ENCODE peak calls at places on chromosomes 11 and 22, in four cellular contexts. C, Z, V and A are unnamed samples.

GRCh38 chr22:49541451-49542230 is 286.0 kb downstream of the BRD1 start:
- DNase-seq in Z (no peak), V (no peak), C (peak; percentile 61), A (peak; percentile 32)

GRCh38 chr11:133403900-133404299 is 128.4 kb downstream of the OPCML start:
- DNase-seq in Z (no peak), V (no peak), C (no peak), A (no peak)

GRCh38 chr11:30789270-30789669 is 203.1 kb upstream of the MPPED2 start:
- DNase-seq in C (no peak), Z (no peak), V (no peak), A (no peak)

GRCh38 chr11:70028147-70028855 is 49.8 kb upstream of the ANO1 start:
- DNase-seq in C (no peak), V (no peak), Z (no peak), A (no peak)

GRCh38 chr11:3223932-3224729 is 5.5 kb upstream of the MRGPRG start:
- DNase-seq in Z (no peak), C (no peak), V (no peak), A (no peak)

GRCh38 chr11:43919852-43920597 is 22.4 kb upstream of the C11orf96 start:
- DNase-seq in Z (no peak), V (no peak), C (no peak), A (no peak)

GRCh38 chr11:97364047-97364446 is 974.2 kb downstream of the JRKL start:
- DNase-seq in V (no peak), Z (no peak), C (no peak), A (no peak)

GRCh38 chr11:23124996-23125395 is 264.7 kb upstream of the CCDC179 start:
- DNase-seq in V (no peak), C (no peak), Z (no peak), A (no peak)

GRCh38 chr11:2768471-2769408 is 68.9 kb upstream of the KCNQ1OT1 start:
- DNase-seq in Z (no peak), V (no peak), C (peak; percentile 50), A (peak; percentile 30)

GRCh38 chr11:69588270-69588669 is 52.7 kb upstream of the CCND1 start:
- DNase-seq in V (no peak), Z (no peak), C (no peak), A (no peak)

GRCh38 chr11:114291381-114291780 is 4.8 kb upstream of the NNMT start:
- DNase-seq in V (no peak), C (no peak), Z (no peak), A (no peak)

GRCh38 chr11:101583180-101584128 is at the start of gene TRPC6:
- DNase-seq in C (peak; percentile 71), V (no peak), Z (no peak), A (peak; percentile 43)

GRCh38 chr22:38257650-38258246 is 15.1 kb downstream of the TMEM184B start:
- DNase-seq in Z (no peak), V (no peak), C (no peak), A (no peak)

GRCh38 chr11:119759747-119760412 is 30.9 kb upstream of the NECTIN1 start:
- DNase-seq in V (no peak), Z (no peak), C (no peak), A (no peak)

GRCh38 chr11:85946221-85946620 is 91.0 kb downstream of the CCDC83 start:
- DNase-seq in V (no peak), C (no peak), Z (no peak), A (no peak)

GRCh38 chr11:134529212-134530096 is 117.4 kb upstream of the B3GAT1 start:
- DNase-seq in V (no peak), C (peak; percentile 68), Z (no peak), A (peak; percentile 30)

GRCh38 chr22:45977003-45977395 is at the start of gene WNT7B:
- DNase-seq in V (no peak), Z (no peak), C (no peak), A (peak; percentile 75)

GRCh38 chr11:108697872-108698473 is 33.1 kb downstream of the DDX10 start:
- DNase-seq in Z (peak; percentile 71), C (no peak), V (peak; percentile 3), A (no peak)

GRCh38 chr11:27041141-27041869 is 690 bp downstream of the BBOX1 start:
- DNase-seq in Z (no peak), V (no peak), C (no peak), A (no peak)

GRCh38 chr22:43628253-43628649 is 183.9 kb downstream of the EFCAB6 start:
- DNase-seq in V (no peak), C (peak; percentile 72), Z (no peak), A (no peak)

GRCh38 chr22:17152340-17152739 is 6.7 kb downstream of the HDHD5 start:
- DNase-seq in V (no peak), C (no peak), Z (no peak), A (no peak)

GRCh38 chr11:8066911-8067455 is 14.0 kb upstream of the TUB start:
- DNase-seq in C (no peak), V (no peak), Z (no peak), A (no peak)

GRCh38 chr11:70135142-70136132 is 57.3 kb downstream of the ANO1 start:
- DNase-seq in V (no peak), C (no peak), Z (no peak), A (no peak)

GRCh38 chr11:78313898-78314297 is 103.7 kb downstream of the GAB2 start:
- DNase-seq in C (no peak), Z (no peak), V (no peak), A (no peak)
- H3K4me1 ChIP-seq in C (peaks cover 11% of the 10 kb centered on the region), Z (peaks cover 72% of the 10 kb centered on the region), V (no peaks in the 10 kb centered on the region), A (peaks cover 57% of the 10 kb centered on the region)

DNA sequence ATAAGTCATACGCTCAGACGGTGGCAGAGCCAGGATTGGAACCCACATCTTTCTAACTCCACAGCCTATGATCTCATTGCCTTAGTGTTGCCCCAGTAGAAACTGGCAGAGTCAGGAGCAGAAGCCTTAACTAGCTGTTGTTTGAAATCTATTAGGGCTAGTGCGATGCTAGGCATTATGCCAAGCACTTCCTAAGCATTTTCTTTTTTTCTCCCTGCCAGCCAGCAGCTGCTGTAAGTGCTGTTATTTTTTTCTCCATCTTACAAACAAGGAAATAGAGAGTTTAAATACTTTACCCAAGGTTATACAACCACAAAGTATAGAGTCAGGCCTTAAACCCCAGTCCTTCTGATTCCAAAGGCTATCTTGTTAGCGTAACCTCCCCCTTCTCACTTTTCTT is 161.0 kb upstream of the SORL1-AS1 start:
- DNase-seq in V (no peak), Z (no peak), C (no peak), A (no peak)
- H3K36me3 ChIP-seq in V (peaks cover 97% of the 10 kb centered on the region), Z (no peaks in the 10 kb centered on the region), C (peaks cover 10% of the 10 kb centered on the region), A (peaks cover 75% of the 10 kb centered on the region)

DNA sequence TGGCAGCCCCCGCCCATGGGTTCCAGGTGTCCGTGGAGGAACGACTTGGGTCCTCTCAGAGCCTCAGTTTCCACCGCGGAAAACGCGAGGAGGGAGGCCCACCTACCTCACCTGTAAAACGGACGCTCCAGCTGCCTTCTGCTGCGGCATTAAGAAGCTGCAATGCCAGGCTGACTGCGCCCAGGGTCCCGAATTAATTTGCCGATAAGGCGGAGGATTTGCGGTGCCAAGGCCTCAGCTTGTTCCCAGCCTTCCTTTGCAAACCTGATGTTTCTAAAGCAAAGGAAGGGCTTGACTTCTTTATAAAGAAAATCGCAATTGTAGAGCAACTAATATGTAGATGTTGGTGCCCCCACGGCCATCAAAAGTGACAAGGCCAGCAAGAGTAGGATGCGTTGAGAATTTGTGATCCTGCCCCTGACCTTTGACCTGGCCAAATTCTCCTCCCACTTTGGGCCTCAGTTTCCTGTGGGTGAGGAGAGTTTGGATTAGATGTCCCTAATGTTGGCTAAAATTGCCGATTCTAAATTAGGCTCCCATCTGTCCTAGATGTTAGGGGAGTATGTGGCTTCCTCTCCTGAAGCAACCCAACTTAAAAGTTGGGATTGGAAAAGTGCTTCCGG is 849 bp upstream of the TCF20 start:
- DNase-seq in V (no peak), Z (no peak), C (no peak), A (no peak)
- H3K4me3 ChIP-seq in V (peak overlapping the region; percentile 19), Z (no peak overlapping the region), C (peak overlapping the region; percentile 56), A (peak overlapping the region; percentile 100)

DNA sequence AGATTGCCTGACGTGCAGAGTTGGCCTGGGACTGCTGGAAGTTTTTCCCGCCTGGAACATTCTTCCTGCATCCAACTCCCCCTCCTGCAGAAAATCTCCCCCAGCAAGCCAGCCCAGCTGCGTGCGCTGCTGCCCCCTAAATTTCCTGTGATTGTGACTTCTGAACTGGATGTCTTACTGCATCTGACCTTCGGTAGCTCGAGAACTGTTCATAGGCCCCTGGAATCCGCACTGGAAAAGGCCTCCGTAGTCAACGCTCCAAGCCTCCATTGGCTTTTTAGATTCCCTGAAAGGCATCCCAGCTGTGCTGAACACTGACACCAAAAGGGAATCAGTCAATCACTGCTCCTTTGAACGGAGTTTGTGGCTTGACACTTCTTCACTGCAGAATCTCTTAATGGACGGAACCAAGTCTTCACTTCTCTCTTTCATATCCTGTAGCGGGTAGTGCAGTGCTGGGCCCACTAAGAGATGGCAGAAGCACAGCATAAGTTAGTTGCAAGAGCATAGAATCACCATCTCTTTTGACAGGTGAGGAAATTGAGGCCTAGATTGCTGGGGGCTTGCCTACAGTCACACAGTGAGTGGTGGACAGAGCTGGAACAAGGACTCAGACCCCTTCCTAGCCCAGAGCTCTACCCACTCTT is 14.2 kb upstream of the RASD2 start:
- DNase-seq in C (no peak), V (no peak), Z (no peak), A (no peak)
- H3K4me1 ChIP-seq in C (no peaks in the 10 kb centered on the region), V (no peaks in the 10 kb centered on the region), Z (peaks cover 3% of the 10 kb centered on the region), A (peaks cover 6% of the 10 kb centered on the region)

GRCh38 chr11:64245401-64245796 is 1.3 kb downstream of the PPP1R14B start:
- DNase-seq in C (no peak), V (no peak), Z (no peak), A (no peak)

GRCh38 chr11:64245797-64246623 is 733 bp downstream of the PPP1R14B start:
- DNase-seq in V (peak; percentile 38), Z (peak; percentile 58), C (peak; percentile 94), A (peak; percentile 76)

GRCh38 chr11:64244107-64244506 is 2.6 kb downstream of the PPP1R14B start:
- DNase-seq in C (no peak), V (no peak), Z (no peak), A (no peak)

GRCh38 chr11:64242920-64243854 is 2.3 kb downstream of the FKBP2 start:
- DNase-seq in C (no peak), V (no peak), Z (no peak), A (no peak)

DNA sequence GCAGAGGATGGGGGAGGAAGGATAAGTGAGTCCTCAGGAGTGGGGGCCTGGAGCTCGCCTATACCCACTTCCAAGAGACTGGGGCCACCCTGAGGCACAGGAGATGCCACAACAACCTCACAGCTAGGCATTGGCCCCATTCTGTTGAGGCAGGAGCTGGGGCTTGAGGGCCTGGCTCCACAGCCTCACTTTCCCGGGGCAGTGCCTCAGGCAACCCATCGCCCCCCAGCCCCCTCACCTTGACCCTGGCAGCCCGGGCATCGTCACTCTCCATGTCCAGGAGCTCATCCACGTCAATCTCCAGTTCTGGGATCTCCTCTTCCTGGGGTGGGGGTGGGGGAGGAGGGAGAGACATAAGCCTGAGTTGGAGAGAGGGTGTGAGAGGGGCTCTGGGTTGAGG is 1.8 kb downstream of the PPP1R14B start:
- DNase-seq in C (no peak), Z (no peak), V (no peak), A (no peak)
- H3K36me3 ChIP-seq in C (peaks cover 4% of the 10 kb centered on the region), Z (no peaks in the 10 kb centered on the region), V (no peaks in the 10 kb centered on the region), A (peaks cover 13% of the 10 kb centered on the region)